ENCODE peak calls at places on chromosomes 12 and 14, in six cellular contexts. B, S, H, F, E and O are unnamed samples.

GRCh38 chr12:95802482-95803264 is 12.1 kb upstream of the NTN4 start:
- DNase-seq in E (no peak), F (no peak), S (no peak), H (no peak), B (no peak), O (no peak)

GRCh38 chr12:3977621-3978020 is 104.4 kb upstream of the PARP11 start:
- DNase-seq in B (no peak), S (no peak), E (no peak), F (no peak), H (no peak), O (no peak)

GRCh38 chr12:72872986-72873385 is 600.8 kb downstream of the TRHDE start:
- DNase-seq in H (no peak), S (no peak), F (no peak), E (no peak), B (no peak), O (no peak)

GRCh38 chr14:84566109-84566508 is 963.8 kb upstream of the FLRT2 start:
- DNase-seq in F (no peak), H (no peak), S (no peak), B (no peak), E (no peak), O (no peak)

GRCh38 chr12:24838531-24838950 is 110.4 kb downstream of the BCAT1 start:
- DNase-seq in S (peak), B (no peak), H (peak), F (no peak), E (no peak), O (no peak)

GRCh38 chr14:76876076-76876475 is 49.9 kb downstream of the LRRC74A start:
- DNase-seq in H (peak), F (no peak), E (peak), S (peak), B (peak), O (peak)

GRCh38 chr14:78921856-78922255 is 751.7 kb downstream of the NRXN3 start:
- DNase-seq in B (no peak), S (no peak), E (no peak), F (no peak), H (no peak), O (no peak)

GRCh38 chr12:29961231-29961630 is 177.5 kb upstream of the TMTC1 start:
- DNase-seq in F (no peak), E (no peak), S (no peak), H (no peak), B (no peak), O (no peak)

GRCh38 chr12:19138551-19139344 is 9.2 kb downstream of the PLEKHA5 start:
- DNase-seq in F (no peak), S (no peak), E (peak), H (no peak), B (no peak), O (no peak)

GRCh38 chr14:22986508-22987054 is 4.2 kb upstream of the AJUBA start:
- DNase-seq in B (peak), S (peak), H (peak), F (peak), E (peak), O (peak)

GRCh38 chr14:104007121-104007520 is 64.8 kb upstream of the RD3L start:
- DNase-seq in H (no peak), S (no peak), B (no peak), E (no peak), F (no peak), O (no peak)

GRCh38 chr14:37436519-37436918 is 158.5 kb downstream of the FOXA1 start:
- DNase-seq in F (no peak), B (no peak), S (no peak), E (no peak), H (no peak), O (no peak)

GRCh38 chr12:101962486-101962885 is 85.1 kb downstream of the DRAM1 start:
- DNase-seq in F (no peak), H (no peak), E (no peak), S (no peak), B (no peak), O (no peak)

GRCh38 chr14:98345186-98345585 is 926.8 kb downstream of the BCL11B start:
- DNase-seq in S (no peak), H (no peak), F (no peak), B (no peak), E (no peak), O (no peak)

GRCh38 chr14:25132734-25133422 is 82.9 kb upstream of the STXBP6 start:
- DNase-seq in H (peak), F (no peak), E (peak), B (peak), S (peak), O (peak)

GRCh38 chr12:48183876-48184548 is 568 bp downstream of the CCDC184 start:
- DNase-seq in B (peak), S (peak), F (no peak), E (no peak), H (no peak), O (no peak)

GRCh38 chr12:7915911-7916403 is 20.0 kb downstream of the SLC2A3 start:
- DNase-seq in F (no peak), H (no peak), E (no peak), B (no peak), S (no peak), O (no peak)

GRCh38 chr12:54358945-54359761 is 5.1 kb downstream of the GPR84 start:
- DNase-seq in B (peak), E (peak), F (peak), H (peak), S (peak), O (peak)
- TF ChIP-seq CTCF in B (no peak), E (no peak), F (no peak), H (no peak), S (no peak), O (no peak)

GRCh38 chr12:33944703-33945437 is 77.4 kb upstream of the ALG10 start:
- DNase-seq in F (no peak), H (no peak), B (no peak), E (no peak), S (no peak), O (no peak)

GRCh38 chr12:33945438-33945784 is 76.9 kb upstream of the ALG10 start:
- DNase-seq in S (no peak), B (no peak), F (no peak), H (no peak), E (no peak), O (no peak)

GRCh38 chr12:33942172-33942571 is 80.1 kb upstream of the ALG10 start:
- DNase-seq in F (no peak), B (no peak), E (no peak), H (no peak), S (no peak), O (no peak)
- TF ChIP-seq CTCF in F (no peak), B (peak), E (no peak), H (no peak), S (no peak), O (peak)

DNA sequence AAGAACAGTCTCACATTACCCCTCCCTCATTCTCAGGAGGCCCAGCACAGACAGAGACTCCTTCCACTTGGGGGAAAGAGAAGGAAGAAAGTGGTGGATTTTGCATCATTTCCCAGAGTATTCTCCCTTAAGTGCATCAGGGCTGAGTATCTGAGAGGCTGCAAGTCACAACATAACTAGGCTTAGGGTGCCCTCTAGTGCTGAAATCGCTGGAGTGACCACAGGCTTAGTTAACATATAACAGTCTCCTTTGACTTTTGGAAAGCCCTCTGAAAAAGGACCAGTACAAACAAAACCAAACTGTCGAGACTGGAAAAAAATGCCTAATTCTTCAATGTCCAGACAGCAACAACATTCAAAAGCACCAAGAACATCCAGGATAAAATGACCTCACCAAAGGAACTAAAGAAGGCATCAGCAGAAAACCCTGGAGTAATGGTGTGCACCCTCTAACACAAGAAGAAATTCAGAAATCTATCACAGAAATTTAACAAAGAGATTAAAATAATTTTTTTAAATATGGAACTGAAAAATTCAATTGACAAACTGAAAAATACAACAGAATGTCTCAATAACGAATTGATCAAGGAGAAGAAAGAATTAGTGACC is 412.3 kb downstream of the RPS29 start:
- DNase-seq in S (no peak), H (peak), F (no peak), E (peak), B (peak), O (peak)
- TF ChIP-seq CTCF in S (no peak), H (peak), F (no peak), E (peak), B (peak), O (peak)

GRCh38 chr12:6821674-6822433 is at the start of gene GPR162:
- DNase-seq in F (no peak), E (peak), S (peak), H (no peak), B (peak), O (peak)
- TF ChIP-seq CTCF in F (no peak), E (no peak), S (no peak), H (no peak), B (no peak), O (no peak)

DNA sequence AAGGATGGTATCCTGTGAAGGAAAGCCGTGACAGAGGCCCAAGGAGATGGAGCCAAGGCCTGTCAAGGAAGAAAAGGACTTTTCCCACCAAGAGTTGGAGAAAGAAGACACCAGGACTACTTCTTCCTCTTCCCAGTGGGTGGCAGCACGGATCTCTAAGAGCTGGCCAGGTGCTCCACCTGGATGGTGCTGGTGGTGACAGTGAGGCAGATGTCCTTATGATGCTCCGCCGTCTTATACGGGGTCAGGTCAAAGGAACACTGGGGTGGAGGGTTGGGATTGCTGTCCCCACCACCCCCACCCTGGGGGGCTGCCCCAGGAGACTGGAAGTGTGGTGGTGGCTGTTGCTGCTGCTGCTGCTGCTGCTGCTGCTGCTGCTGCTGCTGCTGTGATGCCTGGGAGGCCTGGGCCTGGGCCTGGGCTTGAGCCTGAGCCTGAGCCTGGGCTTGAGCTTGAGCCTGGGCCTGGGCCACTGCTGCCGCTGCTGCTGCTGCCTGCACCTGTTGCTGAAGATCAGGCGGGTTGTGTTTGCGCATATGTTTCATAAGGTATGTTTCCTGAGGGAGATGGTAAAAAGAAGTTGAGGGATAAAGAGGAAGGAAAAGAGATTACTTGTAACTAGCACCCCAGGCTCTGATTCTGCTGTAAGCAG is 4.8 kb upstream of the ING4 start:
- DNase-seq in H (no peak), F (no peak), S (no peak), E (no peak), B (no peak), O (no peak)
- TF ChIP-seq CTCF in H (no peak), F (no peak), S (no peak), E (peak), B (no peak), O (peak)

GRCh38 chr14:90274019-90274418 is 17.7 kb downstream of the PSMC1 start:
- DNase-seq in B (no peak), S (no peak), F (no peak), H (no peak), E (no peak), O (no peak)
- TF ChIP-seq CTCF in B (no peak), S (no peak), F (no peak), H (no peak), E (no peak), O (no peak)